ENCODE peak calls at places on chromosomes 5 and 9, in five cellular contexts. G is fibroblast of pulmonary artery, I is kidney epithelial cell, S is cardiac fibroblast, K is IMR-90. V is an unnamed sample.

GRCh38 chr5:35780236-35780635 is 76.5 kb upstream of the IL7R start:
- DNase-seq in K (no peak), I (no peak), S (no peak), G (no peak), V (no peak)

GRCh38 chr5:55911784-55912653 is 60.9 kb downstream of the IL31RA start:
- DNase-seq in I (no peak), G (peak), K (peak), S (peak), V (peak)

GRCh38 chr5:38148021-38148625 is 110.2 kb upstream of the EGFLAM start:
- DNase-seq in I (no peak), K (no peak), S (no peak), G (no peak), V (no peak)

GRCh38 chr9:81999806-82000205 is 11.2 kb downstream of the SPATA31D1 start:
- DNase-seq in K (no peak), S (no peak), G (no peak), I (no peak), V (no peak)

GRCh38 chr9:96006961-96007360 is 131.5 kb downstream of the ERCC6L2 start:
- DNase-seq in K (peak), G (no peak), S (no peak), I (peak), V (no peak)

GRCh38 chr5:66850354-66851075 is 254.3 kb downstream of the MAST4 start:
- DNase-seq in K (peak), G (peak), I (no peak), S (peak), V (peak)

GRCh38 chr9:113882636-113883164 is 6.6 kb downstream of the ZNF618 start:
- DNase-seq in K (no peak), I (no peak), S (no peak), G (no peak), V (peak)

GRCh38 chr5:154967419-154968024 is 26.6 kb downstream of the MRPL22 start:
- DNase-seq in S (peak), G (peak), I (no peak), K (peak), V (peak)

GRCh38 chr5:153520952-153521351 is 30.5 kb downstream of the GRIA1 start:
- DNase-seq in I (no peak), G (peak), K (peak), S (peak), V (peak)

GRCh38 chr9:133248722-133249295 is 26.2 kb downstream of the ABO start:
- DNase-seq in I (no peak), S (no peak), G (no peak), K (no peak), V (no peak)

GRCh38 chr5:143767162-143767561 is 44.8 kb upstream of the HMHB1 start:
- DNase-seq in S (no peak), K (no peak), I (no peak), G (no peak), V (no peak)

GRCh38 chr9:110282023-110282766 is 25.9 kb upstream of the TXN start:
- DNase-seq in I (no peak), S (peak), K (no peak), G (no peak), V (peak)

GRCh38 chr9:34777667-34778066 is 67.7 kb upstream of the CCL21 start:
- DNase-seq in I (no peak), K (no peak), G (no peak), S (no peak), V (no peak)

GRCh38 chr5:103208460-103208859 is 50.1 kb upstream of the MACIR start:
- DNase-seq in S (no peak), G (peak), K (no peak), I (no peak), V (no peak)

GRCh38 chr5:106923409-106923808 is 747.3 kb downstream of the EFNA5 start:
- DNase-seq in I (no peak), K (no peak), S (no peak), G (no peak), V (no peak)

GRCh38 chr5:65914644-65915196 is 11.7 kb upstream of the ERBIN start:
- DNase-seq in S (no peak), G (no peak), I (no peak), K (no peak), V (no peak)

GRCh38 chr5:159850192-159850573 is 66.1 kb upstream of the ADRA1B start:
- DNase-seq in G (peak), S (peak), I (peak), K (peak), V (peak)

GRCh38 chr5:1483064-1483463 is 37.8 kb upstream of the SLC6A3 start:
- DNase-seq in I (no peak), K (no peak), G (no peak), S (no peak), V (no peak)

GRCh38 chr9:93295456-93296076 is 111.6 kb downstream of the WNK2 start:
- DNase-seq in I (no peak), K (no peak), G (no peak), S (no peak), V (no peak)

GRCh38 chr5:175814676-175815075 is 56.7 kb upstream of the CPLX2 start:
- DNase-seq in S (peak), G (peak), K (peak), I (no peak), V (peak)

GRCh38 chr5:177520271-177520670 is 3.5 kb upstream of the DDX41 start:
- DNase-seq in S (no peak), G (no peak), K (no peak), I (no peak), V (no peak)

GRCh38 chr5:14216902-14217301 is 73.8 kb downstream of the TRIO start:
- DNase-seq in S (no peak), G (no peak), K (no peak), I (no peak), V (no peak)

DNA sequence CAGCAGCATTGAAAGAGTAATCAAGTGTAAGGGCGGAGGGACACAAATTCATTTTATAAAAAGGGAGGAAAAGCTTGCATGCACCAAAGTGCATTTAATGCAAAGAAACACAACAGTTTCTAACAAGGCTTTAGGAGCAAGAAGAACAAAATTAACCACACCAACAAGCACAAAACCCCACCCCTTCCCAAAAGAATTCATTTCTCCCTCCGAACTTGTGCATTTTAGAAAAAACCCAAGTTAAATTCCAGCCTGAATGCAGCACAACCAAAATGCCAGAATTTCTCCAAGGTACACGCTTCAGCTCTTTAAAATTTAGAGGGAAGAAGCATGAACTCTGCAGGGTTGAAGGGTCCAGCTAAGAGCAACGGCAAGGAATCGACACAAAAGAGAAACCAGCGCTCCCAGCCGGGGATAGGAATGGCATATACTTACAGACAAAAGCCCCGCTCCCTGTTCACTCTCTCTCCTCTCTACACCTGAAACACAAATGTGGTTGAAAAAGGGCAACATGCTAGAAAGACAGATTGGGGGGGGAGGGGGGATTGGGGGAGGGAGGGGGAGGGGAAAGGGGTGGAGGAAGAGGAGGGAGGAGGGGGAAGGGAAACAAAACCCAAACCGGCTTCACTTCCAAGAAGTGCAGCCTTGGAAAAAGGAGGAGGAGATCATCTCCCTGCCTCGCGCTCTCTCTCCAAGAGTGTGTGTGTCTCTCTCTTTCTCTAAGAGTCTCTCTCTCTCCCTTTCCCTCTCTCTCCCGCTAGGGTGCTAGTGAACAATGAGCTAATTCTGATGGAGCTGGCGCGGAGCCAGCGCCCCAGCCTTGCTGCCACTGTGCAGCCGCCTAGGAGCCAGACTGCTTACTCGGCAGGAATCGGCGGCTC is at the start of gene NREP:
- DNase-seq in G (peak), S (peak), I (peak), K (peak), V (peak)
- TF ChIP-seq CTCF in G (peak), S (peak), I (peak), K (peak), V (peak)

DNA sequence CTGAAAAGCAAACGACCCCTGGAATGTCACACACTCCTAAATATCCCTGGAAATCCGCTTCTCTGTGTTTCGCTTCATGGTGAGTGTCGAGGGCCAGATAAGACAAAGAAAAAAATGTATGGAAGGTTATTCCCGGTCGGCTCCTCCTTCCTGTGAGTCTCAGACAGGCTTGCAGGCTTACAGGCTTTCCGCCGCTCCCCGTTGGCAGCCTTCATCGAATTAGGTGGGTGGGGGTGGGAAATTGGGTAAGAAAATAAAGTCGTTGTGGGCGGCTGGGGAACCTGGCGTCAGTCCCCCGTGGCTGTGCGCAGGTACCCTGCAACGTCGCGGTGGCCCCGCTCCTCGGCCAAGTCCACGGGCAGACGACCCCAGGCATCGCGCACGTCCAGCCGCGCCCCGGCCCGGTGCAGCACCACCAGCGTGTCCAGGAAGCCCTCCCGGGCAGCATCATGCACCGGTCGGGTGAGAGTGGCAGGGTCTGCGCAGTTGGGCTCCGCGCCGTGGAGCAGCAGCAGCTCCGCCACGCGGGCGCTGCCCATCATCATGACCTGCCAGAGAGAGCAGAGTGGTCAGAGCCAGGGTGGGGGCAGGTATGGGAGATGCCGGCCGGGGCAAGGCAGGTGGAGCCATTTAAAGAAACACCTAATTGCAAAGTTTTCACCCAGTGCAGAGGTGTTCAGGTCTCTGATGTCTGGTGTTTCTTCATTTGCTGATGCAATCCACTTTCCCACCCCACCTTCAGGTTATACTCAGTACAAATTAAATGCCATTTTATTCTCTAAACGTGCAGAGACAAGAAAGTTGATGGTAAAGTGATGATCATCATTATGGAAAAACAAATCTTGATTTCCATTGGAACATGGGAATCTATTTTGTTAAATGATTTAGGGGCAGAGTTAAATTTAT is 3.2 kb downstream of the CDKN2B start:
- DNase-seq in G (peak), S (no peak), I (no peak), K (peak), V (peak)
- H3K4me3 ChIP-seq in G (peak), S (peak), I (peak), K (peak), V (peak)

GRCh38 chr9:16236882-16237281 is 633.6 kb downstream of the BNC2 start:
- DNase-seq in I (no peak), G (peak), S (peak), K (peak), V (peak)

GRCh38 chr9:16236326-16236725 is 634.1 kb downstream of the BNC2 start:
- DNase-seq in I (no peak), G (peak), K (peak), S (peak), V (peak)

GRCh38 chr9:16243798-16244197 is 626.7 kb downstream of the BNC2 start:
- DNase-seq in I (no peak), G (no peak), S (no peak), K (no peak), V (no peak)

GRCh38 chr9:16241231-16241630 is 629.2 kb downstream of the BNC2 start:
- DNase-seq in G (peak), S (peak), I (no peak), K (peak), V (peak)

DNA sequence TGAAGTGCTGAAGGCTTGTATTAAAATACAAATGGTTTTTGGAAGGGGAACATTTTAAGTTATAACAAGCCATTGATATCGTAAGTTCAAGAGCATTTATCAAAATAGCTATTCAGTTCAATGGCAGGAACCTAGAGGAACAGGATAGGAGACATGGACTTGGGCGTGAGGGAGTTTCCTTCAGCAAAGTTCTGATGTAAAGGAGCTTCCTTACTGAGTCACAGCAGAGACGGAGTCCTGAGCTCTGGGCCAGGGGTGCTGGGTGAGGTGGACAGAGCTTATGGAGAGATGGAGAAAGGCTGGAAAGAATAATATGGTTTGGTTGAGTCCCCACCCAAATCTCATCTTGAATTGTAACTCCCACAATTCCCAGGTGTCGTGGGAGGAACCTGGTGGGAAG is 631.7 kb downstream of the BNC2 start:
- DNase-seq in I (no peak), K (no peak), S (no peak), G (peak), V (no peak)
- TF ChIP-seq CTCF in I (no peak), K (no peak), S (no peak), G (no peak), V (no peak)

DNA sequence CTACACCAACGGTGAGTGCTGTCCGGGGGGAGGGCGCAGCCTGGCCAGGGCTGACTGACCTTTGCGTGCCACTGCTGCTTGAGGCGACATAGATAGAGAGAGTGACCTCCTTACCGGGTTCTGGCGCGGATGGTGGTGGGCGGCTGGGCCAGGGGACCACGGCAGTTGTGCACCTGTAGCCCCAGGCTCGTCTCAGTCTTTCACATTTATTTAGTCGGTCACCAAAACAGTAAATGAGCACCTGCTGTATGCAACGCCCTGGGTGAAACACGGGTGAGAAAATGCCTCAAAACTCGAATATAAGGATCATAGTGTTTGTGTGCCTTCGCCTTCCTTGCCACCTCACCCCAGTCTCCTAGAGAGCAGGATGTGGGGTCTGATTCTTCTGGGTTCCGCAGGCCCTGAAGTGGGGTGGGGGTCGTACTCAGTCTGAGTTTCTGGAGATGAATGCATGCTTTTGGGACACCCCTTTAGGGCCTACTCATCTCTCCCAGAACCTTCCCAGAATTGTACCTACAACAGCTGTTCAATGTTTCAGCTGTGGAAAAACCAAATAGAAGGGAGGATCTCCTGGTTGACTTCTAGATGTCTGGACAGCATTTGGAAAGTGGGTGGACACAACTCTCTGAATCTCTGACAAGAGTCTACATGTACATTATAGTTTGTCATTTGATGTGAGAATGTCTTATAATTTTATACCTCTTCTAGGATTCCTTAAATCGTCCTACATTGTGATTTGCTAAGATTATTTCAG is 755 bp downstream of the SEC24A start:
- DNase-seq in K (peak), I (no peak), S (no peak), G (peak), V (peak)
- H3K4me3 ChIP-seq in K (peak), I (peak), S (peak), G (peak), V (peak)

GRCh38 chr5:93831449-93831848 is 90.0 kb upstream of the POU5F2 start:
- DNase-seq in S (peak), G (peak), I (peak), K (peak), V (peak)
- TF ChIP-seq CTCF in S (no peak), G (peak), I (no peak), K (peak), V (peak)

GRCh38 chr5:52993367-52993766 is 4.2 kb downstream of the ITGA2 start:
- DNase-seq in K (no peak), I (no peak), S (no peak), G (no peak), V (no peak)
- H3K4me3 ChIP-seq in K (no peak), I (no peak), S (no peak), G (no peak), V (no peak)

GRCh38 chr9:119349548-119349947 is 19.7 kb downstream of the BRINP1 start:
- DNase-seq in I (no peak), G (no peak), S (no peak), K (no peak), V (no peak)
- TF ChIP-seq CTCF in I (no peak), G (no peak), S (no peak), K (no peak), V (no peak)

DNA sequence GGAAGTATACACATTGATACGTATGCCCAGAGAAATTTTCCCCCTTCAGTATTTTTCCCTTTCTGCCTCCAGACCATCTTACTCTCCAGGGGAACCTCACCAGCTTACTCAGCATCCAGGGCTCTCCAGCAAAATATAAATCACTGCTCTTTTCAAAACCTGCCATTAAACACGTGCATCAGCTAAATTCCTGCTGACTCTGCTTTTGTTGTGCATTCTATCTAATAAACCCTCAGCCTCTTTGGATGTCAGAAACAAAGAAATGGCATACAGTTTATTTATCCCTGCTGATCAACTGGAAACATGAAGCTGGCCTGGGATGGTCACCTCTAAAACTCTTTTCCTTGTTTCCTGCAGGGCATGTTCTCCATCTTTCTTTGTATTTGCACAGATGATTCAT is 126.8 kb downstream of the TRPM3 start:
- DNase-seq in G (no peak), S (no peak), I (no peak), K (no peak), V (no peak)
- H3K4me3 ChIP-seq in G (no peak), S (no peak), I (no peak), K (no peak), V (no peak)

GRCh38 chr5:139692148-139692547 is 44.0 kb downstream of the CXXC5 start:
- DNase-seq in K (no peak), I (no peak), S (no peak), G (no peak), V (no peak)

GRCh38 chr5:139688712-139689413 is 40.7 kb downstream of the CXXC5 start:
- DNase-seq in G (no peak), I (no peak), S (no peak), K (no peak), V (peak)

GRCh38 chr5:139691275-139691629 is 43.1 kb downstream of the CXXC5 start:
- DNase-seq in I (no peak), G (no peak), K (no peak), S (no peak), V (no peak)

GRCh38 chr5:139689631-139690384 is 41.7 kb downstream of the CXXC5 start:
- DNase-seq in K (no peak), S (peak), G (peak), I (no peak), V (peak)

DNA sequence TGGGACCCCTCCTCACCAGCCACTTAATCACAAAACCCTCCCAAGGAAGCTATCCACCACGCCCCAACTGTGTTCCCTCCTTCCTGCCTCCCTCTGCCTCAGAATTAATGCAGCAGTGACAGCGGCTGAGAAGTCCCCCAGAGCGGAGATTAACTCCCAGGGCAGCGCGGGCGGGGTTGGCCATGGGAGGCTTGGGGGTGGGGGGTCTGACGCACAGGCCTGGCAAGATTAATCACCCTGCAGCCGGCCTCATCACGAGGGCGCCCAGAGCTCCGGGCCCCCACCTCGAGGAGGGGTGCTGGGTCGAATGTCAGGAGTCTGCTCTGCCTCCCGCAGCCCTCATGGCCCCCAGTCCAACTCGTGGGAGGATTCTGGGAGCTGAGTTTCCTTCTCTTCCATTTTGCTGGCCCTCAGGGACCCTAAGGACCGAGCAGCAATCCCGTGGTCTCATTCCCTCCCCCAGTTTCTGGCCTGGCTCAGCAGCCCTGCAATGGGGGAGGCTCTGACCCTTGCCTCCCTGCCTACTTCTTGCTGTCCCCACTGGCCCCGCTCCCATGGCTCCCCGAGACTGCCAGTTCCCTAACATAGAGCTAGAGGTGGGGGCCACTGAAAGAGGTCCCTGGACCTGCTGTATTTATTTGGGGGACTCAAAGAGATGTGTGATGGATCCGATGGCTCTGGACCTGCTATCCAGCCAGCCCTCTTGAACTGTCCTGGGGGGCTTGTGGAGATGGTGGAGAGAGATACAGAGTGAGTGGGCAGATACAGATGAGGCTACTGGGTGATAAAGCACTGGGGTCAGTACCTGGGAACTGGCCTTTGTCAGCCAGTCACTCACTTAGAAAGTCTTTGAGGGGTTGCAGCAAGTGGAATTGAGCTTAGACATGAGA is 42.5 kb downstream of the CXXC5 start:
- DNase-seq in S (peak), K (peak), I (no peak), G (peak), V (peak)
- TF ChIP-seq CTCF in S (no peak), K (no peak), I (no peak), G (no peak), V (no peak)